ENCODE peak calls at places on chromosomes 2 and 18, in five cellular contexts. One of them, this sample, is unnamed.

GRCh38 chr18:12851709-12852108 is 32.3 kb downstream of the PTPN2 start:
- DNase-seq in stimulated activated CD4-positive, alpha-beta T cell treated with anti-CD3 and anti-CD28 coated beads, Interleukin-1b, Interleukin-23, amount 100 ng/mL, for 24 hours: no peak
- DNase-seq in EH: peak; percentile 32
- DNase-seq in left lobe of liver: no peak
- DNase-seq in D721Med: no peak
- DNase-seq in this sample: no peak

GRCh38 chr2:142599504-142599903 is 278.0 kb upstream of the KYNU start:
- DNase-seq in D721Med: no peak
- DNase-seq in EH: no peak
- DNase-seq in left lobe of liver: no peak
- DNase-seq in stimulated activated CD4-positive, alpha-beta T cell treated with anti-CD3 and anti-CD28 coated beads, Interleukin-1b, Interleukin-23, amount 100 ng/mL, for 24 hours: no peak
- DNase-seq in this sample: no peak

GRCh38 chr2:236526459-236527197 is 43.0 kb upstream of the ACKR3 start:
- DNase-seq in left lobe of liver: no peak
- DNase-seq in stimulated activated CD4-positive, alpha-beta T cell treated with anti-CD3 and anti-CD28 coated beads, Interleukin-1b, Interleukin-23, amount 100 ng/mL, for 24 hours: no peak
- DNase-seq in D721Med: no peak
- DNase-seq in EH: no peak
- DNase-seq in this sample: no peak

GRCh38 chr2:65437392-65438135 is 5.2 kb upstream of the SPRED2 start:
- DNase-seq in EH: no peak
- DNase-seq in stimulated activated CD4-positive, alpha-beta T cell treated with anti-CD3 and anti-CD28 coated beads, Interleukin-1b, Interleukin-23, amount 100 ng/mL, for 24 hours: no peak
- DNase-seq in D721Med: no peak
- DNase-seq in left lobe of liver: no peak
- DNase-seq in this sample: no peak

GRCh38 chr2:199309973-199310372 is 147.8 kb downstream of the SATB2 start:
- DNase-seq in stimulated activated CD4-positive, alpha-beta T cell treated with anti-CD3 and anti-CD28 coated beads, Interleukin-1b, Interleukin-23, amount 100 ng/mL, for 24 hours: no peak
- DNase-seq in left lobe of liver: no peak
- DNase-seq in EH: no peak
- DNase-seq in D721Med: peak; percentile 33
- DNase-seq in this sample: no peak

GRCh38 chr2:137190411-137191190 is 425.3 kb downstream of the THSD7B start:
- DNase-seq in D721Med: no peak
- DNase-seq in EH: peak; percentile 60
- DNase-seq in stimulated activated CD4-positive, alpha-beta T cell treated with anti-CD3 and anti-CD28 coated beads, Interleukin-1b, Interleukin-23, amount 100 ng/mL, for 24 hours: no peak
- DNase-seq in left lobe of liver: no peak
- DNase-seq in this sample: no peak

GRCh38 chr2:67259581-67260347 is 137.4 kb upstream of the ETAA1 start:
- DNase-seq in stimulated activated CD4-positive, alpha-beta T cell treated with anti-CD3 and anti-CD28 coated beads, Interleukin-1b, Interleukin-23, amount 100 ng/mL, for 24 hours: no peak
- DNase-seq in EH: peak; percentile 97
- DNase-seq in left lobe of liver: no peak
- DNase-seq in D721Med: no peak
- DNase-seq in this sample: no peak

GRCh38 chr18:63795611-63796010 is 20.4 kb downstream of the SERPINB7 start:
- DNase-seq in EH: no peak
- DNase-seq in D721Med: no peak
- DNase-seq in left lobe of liver: no peak
- DNase-seq in stimulated activated CD4-positive, alpha-beta T cell treated with anti-CD3 and anti-CD28 coated beads, Interleukin-1b, Interleukin-23, amount 100 ng/mL, for 24 hours: no peak
- DNase-seq in this sample: no peak

GRCh38 chr2:46487667-46488333 is 8.4 kb downstream of the TMEM247 start:
- DNase-seq in EH: peak; percentile 94
- DNase-seq in D721Med: no peak
- DNase-seq in stimulated activated CD4-positive, alpha-beta T cell treated with anti-CD3 and anti-CD28 coated beads, Interleukin-1b, Interleukin-23, amount 100 ng/mL, for 24 hours: no peak
- DNase-seq in left lobe of liver: no peak
- DNase-seq in this sample: no peak

GRCh38 chr2:54629914-54630609 is 93.4 kb upstream of the EML6 start:
- DNase-seq in EH: peak; percentile 32
- DNase-seq in stimulated activated CD4-positive, alpha-beta T cell treated with anti-CD3 and anti-CD28 coated beads, Interleukin-1b, Interleukin-23, amount 100 ng/mL, for 24 hours: no peak
- DNase-seq in D721Med: no peak
- DNase-seq in left lobe of liver: peak; percentile 98
- DNase-seq in this sample: peak; percentile 50

GRCh38 chr18:76772665-76773064 is 49.7 kb upstream of the ZNF236 start:
- DNase-seq in EH: no peak
- DNase-seq in D721Med: no peak
- DNase-seq in stimulated activated CD4-positive, alpha-beta T cell treated with anti-CD3 and anti-CD28 coated beads, Interleukin-1b, Interleukin-23, amount 100 ng/mL, for 24 hours: no peak
- DNase-seq in left lobe of liver: no peak
- DNase-seq in this sample: no peak

GRCh38 chr2:159090514-159091201 is 122.2 kb downstream of the TANC1 start:
- DNase-seq in stimulated activated CD4-positive, alpha-beta T cell treated with anti-CD3 and anti-CD28 coated beads, Interleukin-1b, Interleukin-23, amount 100 ng/mL, for 24 hours: no peak
- DNase-seq in left lobe of liver: no peak
- DNase-seq in D721Med: no peak
- DNase-seq in EH: peak; percentile 79
- DNase-seq in this sample: no peak

GRCh38 chr2:230908595-230909191 is 16.3 kb downstream of the GPR55 start:
- DNase-seq in EH: peak; percentile 92
- DNase-seq in stimulated activated CD4-positive, alpha-beta T cell treated with anti-CD3 and anti-CD28 coated beads, Interleukin-1b, Interleukin-23, amount 100 ng/mL, for 24 hours: no peak
- DNase-seq in D721Med: no peak
- DNase-seq in left lobe of liver: no peak
- DNase-seq in this sample: peak; percentile 23

GRCh38 chr18:9105420-9105819 is 2.9 kb downstream of the NDUFV2 start:
- DNase-seq in stimulated activated CD4-positive, alpha-beta T cell treated with anti-CD3 and anti-CD28 coated beads, Interleukin-1b, Interleukin-23, amount 100 ng/mL, for 24 hours: no peak
- DNase-seq in EH: no peak
- DNase-seq in D721Med: no peak
- DNase-seq in left lobe of liver: no peak
- DNase-seq in this sample: no peak

GRCh38 chr2:127810156-127810636 is 775 bp downstream of the WDR33 start:
- DNase-seq in left lobe of liver: no peak
- DNase-seq in stimulated activated CD4-positive, alpha-beta T cell treated with anti-CD3 and anti-CD28 coated beads, Interleukin-1b, Interleukin-23, amount 100 ng/mL, for 24 hours: no peak
- DNase-seq in D721Med: no peak
- DNase-seq in EH: peak; percentile 32
- DNase-seq in this sample: no peak

GRCh38 chr2:169715379-169716228 is 18.0 kb upstream of the KLHL23 start:
- DNase-seq in left lobe of liver: peak; percentile 80
- DNase-seq in EH: peak; percentile 39
- DNase-seq in stimulated activated CD4-positive, alpha-beta T cell treated with anti-CD3 and anti-CD28 coated beads, Interleukin-1b, Interleukin-23, amount 100 ng/mL, for 24 hours: no peak
- DNase-seq in D721Med: no peak
- DNase-seq in this sample: peak; percentile 83

GRCh38 chr2:80874374-80874773 is 569.8 kb upstream of the LRRTM1 start:
- DNase-seq in D721Med: no peak
- DNase-seq in left lobe of liver: no peak
- DNase-seq in stimulated activated CD4-positive, alpha-beta T cell treated with anti-CD3 and anti-CD28 coated beads, Interleukin-1b, Interleukin-23, amount 100 ng/mL, for 24 hours: no peak
- DNase-seq in EH: no peak
- DNase-seq in this sample: no peak

GRCh38 chr18:51390695-51391094 is 193.2 kb upstream of the MEX3C start:
- DNase-seq in EH: no peak
- DNase-seq in left lobe of liver: no peak
- DNase-seq in stimulated activated CD4-positive, alpha-beta T cell treated with anti-CD3 and anti-CD28 coated beads, Interleukin-1b, Interleukin-23, amount 100 ng/mL, for 24 hours: no peak
- DNase-seq in D721Med: no peak
- DNase-seq in this sample: no peak

GRCh38 chr18:12598181-12598921 is 59.6 kb downstream of the SPIRE1 start:
- DNase-seq in left lobe of liver: no peak
- DNase-seq in stimulated activated CD4-positive, alpha-beta T cell treated with anti-CD3 and anti-CD28 coated beads, Interleukin-1b, Interleukin-23, amount 100 ng/mL, for 24 hours: no peak
- DNase-seq in EH: peak; percentile 70
- DNase-seq in D721Med: no peak
- DNase-seq in this sample: no peak

GRCh38 chr2:31192396-31193065 is 24.8 kb downstream of the CAPN14 start:
- DNase-seq in D721Med: no peak
- DNase-seq in EH: no peak
- DNase-seq in left lobe of liver: no peak
- DNase-seq in stimulated activated CD4-positive, alpha-beta T cell treated with anti-CD3 and anti-CD28 coated beads, Interleukin-1b, Interleukin-23, amount 100 ng/mL, for 24 hours: no peak
- DNase-seq in this sample: no peak

GRCh38 chr2:233270951-233271350 is 19.5 kb downstream of the ATG16L1 start:
- DNase-seq in D721Med: no peak
- DNase-seq in stimulated activated CD4-positive, alpha-beta T cell treated with anti-CD3 and anti-CD28 coated beads, Interleukin-1b, Interleukin-23, amount 100 ng/mL, for 24 hours: no peak
- DNase-seq in EH: no peak
- DNase-seq in left lobe of liver: no peak
- DNase-seq in this sample: no peak

GRCh38 chr2:148615446-148615845 is 29.1 kb upstream of the EPC2 start:
- DNase-seq in stimulated activated CD4-positive, alpha-beta T cell treated with anti-CD3 and anti-CD28 coated beads, Interleukin-1b, Interleukin-23, amount 100 ng/mL, for 24 hours: no peak
- DNase-seq in left lobe of liver: no peak
- DNase-seq in EH: peak; percentile 25
- DNase-seq in D721Med: no peak
- DNase-seq in this sample: no peak

GRCh38 chr18:74589021-74589420 is 8.6 kb upstream of the ZNF407 start:
- DNase-seq in stimulated activated CD4-positive, alpha-beta T cell treated with anti-CD3 and anti-CD28 coated beads, Interleukin-1b, Interleukin-23, amount 100 ng/mL, for 24 hours: no peak
- DNase-seq in EH: no peak
- DNase-seq in D721Med: no peak
- DNase-seq in left lobe of liver: no peak
- DNase-seq in this sample: no peak

GRCh38 chr2:113716291-113716690 is 40.2 kb downstream of the SLC35F5 start:
- DNase-seq in left lobe of liver: no peak
- DNase-seq in EH: peak; percentile 69
- DNase-seq in D721Med: no peak
- DNase-seq in stimulated activated CD4-positive, alpha-beta T cell treated with anti-CD3 and anti-CD28 coated beads, Interleukin-1b, Interleukin-23, amount 100 ng/mL, for 24 hours: no peak
- DNase-seq in this sample: no peak

GRCh38 chr2:161237397-161238263 is 70.6 kb upstream of the PSMD14 start:
- DNase-seq in left lobe of liver: peak; percentile 61
- DNase-seq in stimulated activated CD4-positive, alpha-beta T cell treated with anti-CD3 and anti-CD28 coated beads, Interleukin-1b, Interleukin-23, amount 100 ng/mL, for 24 hours: no peak
- DNase-seq in D721Med: no peak
- DNase-seq in EH: peak; percentile 57
- DNase-seq in this sample: peak; percentile 49

GRCh38 chr2:100482741-100483140 is 12.5 kb downstream of the NMS start:
- DNase-seq in EH: no peak
- DNase-seq in D721Med: no peak
- DNase-seq in left lobe of liver: no peak
- DNase-seq in stimulated activated CD4-positive, alpha-beta T cell treated with anti-CD3 and anti-CD28 coated beads, Interleukin-1b, Interleukin-23, amount 100 ng/mL, for 24 hours: no peak
- DNase-seq in this sample: no peak

GRCh38 chr2:111032721-111033532 is 87.8 kb upstream of the BCL2L11 start:
- DNase-seq in left lobe of liver: peak; percentile 73
- DNase-seq in EH: no peak
- DNase-seq in stimulated activated CD4-positive, alpha-beta T cell treated with anti-CD3 and anti-CD28 coated beads, Interleukin-1b, Interleukin-23, amount 100 ng/mL, for 24 hours: no peak
- DNase-seq in D721Med: no peak
- DNase-seq in this sample: peak; percentile 53

GRCh38 chr18:79786304-79786703 is 11.4 kb upstream of the KCNG2 start:
- DNase-seq in D721Med: no peak
- DNase-seq in EH: no peak
- DNase-seq in left lobe of liver: no peak
- DNase-seq in stimulated activated CD4-positive, alpha-beta T cell treated with anti-CD3 and anti-CD28 coated beads, Interleukin-1b, Interleukin-23, amount 100 ng/mL, for 24 hours: no peak
- DNase-seq in this sample: no peak

GRCh38 chr18:48348739-48349138 is 60.4 kb downstream of the ZBTB7C start:
- DNase-seq in left lobe of liver: peak; percentile 82
- DNase-seq in stimulated activated CD4-positive, alpha-beta T cell treated with anti-CD3 and anti-CD28 coated beads, Interleukin-1b, Interleukin-23, amount 100 ng/mL, for 24 hours: no peak
- DNase-seq in EH: no peak
- DNase-seq in D721Med: no peak
- DNase-seq in this sample: no peak

GRCh38 chr2:149033716-149034115 is 4.8 kb upstream of the LYPD6B start:
- DNase-seq in D721Med: no peak
- DNase-seq in left lobe of liver: no peak
- DNase-seq in EH: no peak
- DNase-seq in stimulated activated CD4-positive, alpha-beta T cell treated with anti-CD3 and anti-CD28 coated beads, Interleukin-1b, Interleukin-23, amount 100 ng/mL, for 24 hours: no peak
- DNase-seq in this sample: peak; percentile 63

GRCh38 chr2:29290293-29291052 is 175.3 kb downstream of the CLIP4 start:
- DNase-seq in D721Med: no peak
- DNase-seq in EH: no peak
- DNase-seq in left lobe of liver: no peak
- DNase-seq in stimulated activated CD4-positive, alpha-beta T cell treated with anti-CD3 and anti-CD28 coated beads, Interleukin-1b, Interleukin-23, amount 100 ng/mL, for 24 hours: no peak
- DNase-seq in this sample: no peak

GRCh38 chr2:195649629-195650190 is 7.3 kb upstream of the SLC39A10 start:
- DNase-seq in left lobe of liver: no peak
- DNase-seq in EH: no peak
- DNase-seq in D721Med: no peak
- DNase-seq in stimulated activated CD4-positive, alpha-beta T cell treated with anti-CD3 and anti-CD28 coated beads, Interleukin-1b, Interleukin-23, amount 100 ng/mL, for 24 hours: no peak
- DNase-seq in this sample: no peak

GRCh38 chr2:238995634-238996033 is 147.7 kb downstream of the TWIST2 start:
- DNase-seq in stimulated activated CD4-positive, alpha-beta T cell treated with anti-CD3 and anti-CD28 coated beads, Interleukin-1b, Interleukin-23, amount 100 ng/mL, for 24 hours: no peak
- DNase-seq in EH: peak; percentile 75
- DNase-seq in D721Med: no peak
- DNase-seq in left lobe of liver: no peak
- DNase-seq in this sample: no peak

GRCh38 chr2:156800781-156801366 is 364.7 kb downstream of the GPD2 start:
- DNase-seq in EH: no peak
- DNase-seq in left lobe of liver: no peak
- DNase-seq in D721Med: no peak
- DNase-seq in stimulated activated CD4-positive, alpha-beta T cell treated with anti-CD3 and anti-CD28 coated beads, Interleukin-1b, Interleukin-23, amount 100 ng/mL, for 24 hours: no peak
- DNase-seq in this sample: no peak

GRCh38 chr2:198857246-198857645 is 600.5 kb downstream of the SATB2 start:
- DNase-seq in left lobe of liver: no peak
- DNase-seq in stimulated activated CD4-positive, alpha-beta T cell treated with anti-CD3 and anti-CD28 coated beads, Interleukin-1b, Interleukin-23, amount 100 ng/mL, for 24 hours: no peak
- DNase-seq in EH: no peak
- DNase-seq in D721Med: no peak
- DNase-seq in this sample: no peak

GRCh38 chr2:158142568-158143332 is 41.1 kb downstream of the UPP2 start:
- DNase-seq in D721Med: no peak
- DNase-seq in left lobe of liver: no peak
- DNase-seq in EH: no peak
- DNase-seq in stimulated activated CD4-positive, alpha-beta T cell treated with anti-CD3 and anti-CD28 coated beads, Interleukin-1b, Interleukin-23, amount 100 ng/mL, for 24 hours: no peak
- DNase-seq in this sample: no peak

GRCh38 chr2:153354406-153354805 is 124.2 kb downstream of the RPRM start:
- DNase-seq in stimulated activated CD4-positive, alpha-beta T cell treated with anti-CD3 and anti-CD28 coated beads, Interleukin-1b, Interleukin-23, amount 100 ng/mL, for 24 hours: no peak
- DNase-seq in left lobe of liver: no peak
- DNase-seq in D721Med: no peak
- DNase-seq in EH: no peak
- DNase-seq in this sample: no peak

This sample was measured in stomach.